ENCODE peak calls at places on chromosomes 13 and 19, in six cellular contexts. One of them, this sample, is unnamed.

GRCh38 chr19:6236310-6237291 is 43.2 kb downstream of the MLLT1 start:
- DNase-seq in neural progenitor cell: no peak
- DNase-seq in psoas muscle: peak
- DNase-seq in endodermal cell: no peak
- DNase-seq in cardiac muscle cell: no peak
- DNase-seq in astrocyte of the spinal cord: no peak
- DNase-seq in this sample: no peak

GRCh38 chr13:66489586-66489985 is 740.5 kb downstream of the PCDH9 start:
- DNase-seq in neural progenitor cell: no peak
- DNase-seq in psoas muscle: no peak
- DNase-seq in endodermal cell: no peak
- DNase-seq in cardiac muscle cell: no peak
- DNase-seq in astrocyte of the spinal cord: no peak
- DNase-seq in this sample: no peak

GRCh38 chr13:48155850-48156249 is 60.9 kb upstream of the MED4 start:
- DNase-seq in neural progenitor cell: no peak
- DNase-seq in psoas muscle: no peak
- DNase-seq in endodermal cell: no peak
- DNase-seq in cardiac muscle cell: no peak
- DNase-seq in astrocyte of the spinal cord: peak
- DNase-seq in this sample: no peak

GRCh38 chr19:47227347-47228167 is 3.4 kb downstream of the BBC3 start:
- DNase-seq in neural progenitor cell: peak
- DNase-seq in psoas muscle: peak
- DNase-seq in endodermal cell: peak
- DNase-seq in cardiac muscle cell: peak
- DNase-seq in astrocyte of the spinal cord: peak
- DNase-seq in this sample: peak

GRCh38 chr13:112730157-112730671 is 40.4 kb downstream of the ATP11A start:
- DNase-seq in neural progenitor cell: no peak
- DNase-seq in psoas muscle: peak
- DNase-seq in endodermal cell: peak
- DNase-seq in cardiac muscle cell: no peak
- DNase-seq in astrocyte of the spinal cord: no peak
- DNase-seq in this sample: no peak

GRCh38 chr19:15251749-15252397 is 19.6 kb upstream of the EPHX3 start:
- DNase-seq in neural progenitor cell: peak
- DNase-seq in psoas muscle: peak
- DNase-seq in endodermal cell: peak
- DNase-seq in cardiac muscle cell: peak
- DNase-seq in astrocyte of the spinal cord: peak
- DNase-seq in this sample: peak

GRCh38 chr13:36362251-36362650 is 16.1 kb upstream of the SPART start:
- DNase-seq in neural progenitor cell: no peak
- DNase-seq in psoas muscle: no peak
- DNase-seq in endodermal cell: no peak
- DNase-seq in cardiac muscle cell: no peak
- DNase-seq in astrocyte of the spinal cord: peak
- DNase-seq in this sample: peak

GRCh38 chr13:94596575-94596971 is 621 bp upstream of the TGDS start:
- DNase-seq in neural progenitor cell: no peak
- DNase-seq in psoas muscle: peak
- DNase-seq in endodermal cell: no peak
- DNase-seq in cardiac muscle cell: no peak
- DNase-seq in astrocyte of the spinal cord: no peak
- DNase-seq in this sample: no peak

GRCh38 chr19:7533281-7533819 is 2.2 kb upstream of the PNPLA6 start:
- DNase-seq in neural progenitor cell: peak
- DNase-seq in psoas muscle: peak
- DNase-seq in endodermal cell: peak
- DNase-seq in cardiac muscle cell: no peak
- DNase-seq in astrocyte of the spinal cord: peak
- DNase-seq in this sample: no peak

GRCh38 chr19:339262-339887 is 5.2 kb downstream of the MIER2 start:
- DNase-seq in neural progenitor cell: no peak
- DNase-seq in psoas muscle: no peak
- DNase-seq in endodermal cell: no peak
- DNase-seq in cardiac muscle cell: no peak
- DNase-seq in astrocyte of the spinal cord: peak
- DNase-seq in this sample: no peak

GRCh38 chr13:71867101-71867814 is at the start of gene DACH1:
- DNase-seq in neural progenitor cell: peak
- DNase-seq in psoas muscle: peak
- DNase-seq in endodermal cell: peak
- DNase-seq in cardiac muscle cell: peak
- DNase-seq in astrocyte of the spinal cord: peak
- DNase-seq in this sample: no peak

GRCh38 chr13:44331912-44332840 is 41.4 kb upstream of the SERP2 start:
- DNase-seq in neural progenitor cell: peak
- DNase-seq in psoas muscle: peak
- DNase-seq in endodermal cell: no peak
- DNase-seq in cardiac muscle cell: peak
- DNase-seq in astrocyte of the spinal cord: peak
- DNase-seq in this sample: peak

GRCh38 chr13:94427313-94427712 is 52.2 kb downstream of the DCT start:
- DNase-seq in neural progenitor cell: no peak
- DNase-seq in psoas muscle: no peak
- DNase-seq in endodermal cell: no peak
- DNase-seq in cardiac muscle cell: no peak
- DNase-seq in astrocyte of the spinal cord: no peak
- DNase-seq in this sample: no peak

GRCh38 chr13:104253063-104253680 is 1187.0 kb upstream of the SLC10A2 start:
- DNase-seq in neural progenitor cell: no peak
- DNase-seq in psoas muscle: no peak
- DNase-seq in endodermal cell: no peak
- DNase-seq in cardiac muscle cell: no peak
- DNase-seq in astrocyte of the spinal cord: peak
- DNase-seq in this sample: no peak

GRCh38 chr19:40365613-40366401 is 17.3 kb downstream of the PLD3 start:
- DNase-seq in neural progenitor cell: peak
- DNase-seq in psoas muscle: no peak
- DNase-seq in endodermal cell: peak
- DNase-seq in cardiac muscle cell: peak
- DNase-seq in astrocyte of the spinal cord: peak
- DNase-seq in this sample: peak

GRCh38 chr13:101474419-101474957 is 22.0 kb downstream of the ITGBL1 start:
- DNase-seq in neural progenitor cell: peak
- DNase-seq in psoas muscle: no peak
- DNase-seq in endodermal cell: peak
- DNase-seq in cardiac muscle cell: peak
- DNase-seq in astrocyte of the spinal cord: peak
- DNase-seq in this sample: peak

GRCh38 chr13:27712421-27712820 is 79.9 kb upstream of the GSX1 start:
- DNase-seq in neural progenitor cell: no peak
- DNase-seq in psoas muscle: no peak
- DNase-seq in endodermal cell: no peak
- DNase-seq in cardiac muscle cell: peak
- DNase-seq in astrocyte of the spinal cord: no peak
- DNase-seq in this sample: no peak

GRCh38 chr19:17777840-17778620 is 16.9 kb upstream of the B3GNT3 start:
- DNase-seq in neural progenitor cell: peak
- DNase-seq in psoas muscle: peak
- DNase-seq in endodermal cell: peak
- DNase-seq in cardiac muscle cell: peak
- DNase-seq in astrocyte of the spinal cord: peak
- DNase-seq in this sample: no peak

GRCh38 chr13:94825507-94825906 is 113.2 kb upstream of the SOX21 start:
- DNase-seq in neural progenitor cell: peak
- DNase-seq in psoas muscle: peak
- DNase-seq in endodermal cell: peak
- DNase-seq in cardiac muscle cell: peak
- DNase-seq in astrocyte of the spinal cord: peak
- DNase-seq in this sample: no peak

GRCh38 chr19:51131780-51132680 is 7.3 kb downstream of the SIGLEC9 start:
- DNase-seq in neural progenitor cell: peak
- DNase-seq in psoas muscle: no peak
- DNase-seq in endodermal cell: no peak
- DNase-seq in cardiac muscle cell: peak
- DNase-seq in astrocyte of the spinal cord: peak
- DNase-seq in this sample: peak

GRCh38 chr13:76542176-76542575 is 344.0 kb downstream of the KCTD12 start:
- DNase-seq in neural progenitor cell: no peak
- DNase-seq in psoas muscle: no peak
- DNase-seq in endodermal cell: no peak
- DNase-seq in cardiac muscle cell: no peak
- DNase-seq in astrocyte of the spinal cord: no peak
- DNase-seq in this sample: no peak
- H3K4me3 ChIP-seq in neural progenitor cell: no peak
- H3K4me3 ChIP-seq in psoas muscle: no peak
- H3K4me3 ChIP-seq in endodermal cell: no peak
- H3K4me3 ChIP-seq in cardiac muscle cell: no peak
- H3K4me3 ChIP-seq in astrocyte of the spinal cord: no peak
- H3K4me3 ChIP-seq in this sample: no peak

DNA sequence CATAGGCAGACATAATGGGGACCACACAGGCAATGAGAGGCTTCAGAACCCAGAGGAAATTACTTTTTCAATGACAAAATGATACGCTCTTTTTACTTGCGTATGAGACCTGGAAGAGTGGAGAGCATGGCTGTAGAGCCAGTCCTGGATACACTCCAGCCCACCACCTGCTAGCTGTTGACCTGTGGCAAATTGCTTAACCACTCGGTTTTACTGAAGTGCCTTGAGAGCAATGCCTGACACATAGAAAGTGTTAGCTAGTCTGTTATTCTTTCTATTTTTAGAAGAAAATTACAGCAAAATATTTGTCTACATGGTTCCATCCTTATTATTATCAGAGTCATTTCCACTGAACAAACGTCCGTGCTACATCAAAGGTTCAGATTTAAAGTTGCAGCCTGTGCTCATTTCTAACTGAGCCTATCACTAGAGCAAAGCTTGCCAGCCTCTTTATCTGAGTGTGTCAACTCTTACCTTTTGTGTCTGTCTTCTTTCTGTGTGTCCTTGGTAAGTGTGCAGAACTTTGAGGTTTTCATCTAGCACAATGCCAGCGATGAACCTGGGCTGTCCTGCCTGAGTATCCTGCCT is 9.6 kb upstream of the GPR183 start:
- DNase-seq in neural progenitor cell: no peak
- DNase-seq in psoas muscle: no peak
- DNase-seq in endodermal cell: no peak
- DNase-seq in cardiac muscle cell: no peak
- DNase-seq in astrocyte of the spinal cord: peak
- DNase-seq in this sample: no peak
- TF ChIP-seq CTCF in neural progenitor cell: no peak
- TF ChIP-seq CTCF in psoas muscle: no peak
- TF ChIP-seq CTCF in endodermal cell: no peak
- TF ChIP-seq CTCF in cardiac muscle cell: no peak
- TF ChIP-seq CTCF in astrocyte of the spinal cord: no peak
- TF ChIP-seq CTCF in this sample: no peak

GRCh38 chr19:3627351-3627723 is 747 bp upstream of the CACTIN start:
- DNase-seq in neural progenitor cell: peak
- DNase-seq in psoas muscle: no peak
- DNase-seq in endodermal cell: no peak
- DNase-seq in cardiac muscle cell: no peak
- DNase-seq in astrocyte of the spinal cord: no peak
- DNase-seq in this sample: no peak
- H3K4me3 ChIP-seq in neural progenitor cell: no peak
- H3K4me3 ChIP-seq in psoas muscle: peak
- H3K4me3 ChIP-seq in endodermal cell: peak
- H3K4me3 ChIP-seq in cardiac muscle cell: no peak
- H3K4me3 ChIP-seq in astrocyte of the spinal cord: no peak
- H3K4me3 ChIP-seq in this sample: peak

GRCh38 chr19:41895745-41896580 is 13.0 kb downstream of the ARHGEF1 start:
- DNase-seq in neural progenitor cell: peak
- DNase-seq in psoas muscle: no peak
- DNase-seq in endodermal cell: no peak
- DNase-seq in cardiac muscle cell: no peak
- DNase-seq in astrocyte of the spinal cord: no peak
- DNase-seq in this sample: no peak
- TF ChIP-seq CTCF in neural progenitor cell: peak
- TF ChIP-seq CTCF in psoas muscle: no peak
- TF ChIP-seq CTCF in endodermal cell: peak
- TF ChIP-seq CTCF in cardiac muscle cell: peak
- TF ChIP-seq CTCF in astrocyte of the spinal cord: peak
- TF ChIP-seq CTCF in this sample: peak

GRCh38 chr19:11479470-11480080 is 1.3 kb downstream of the ELAVL3 start:
- DNase-seq in neural progenitor cell: peak
- DNase-seq in psoas muscle: peak
- DNase-seq in endodermal cell: peak
- DNase-seq in cardiac muscle cell: peak
- DNase-seq in astrocyte of the spinal cord: no peak
- DNase-seq in this sample: no peak
- H3K4me3 ChIP-seq in neural progenitor cell: peak
- H3K4me3 ChIP-seq in psoas muscle: peak
- H3K4me3 ChIP-seq in endodermal cell: no peak
- H3K4me3 ChIP-seq in cardiac muscle cell: no peak
- H3K4me3 ChIP-seq in astrocyte of the spinal cord: no peak
- H3K4me3 ChIP-seq in this sample: no peak

DNA sequence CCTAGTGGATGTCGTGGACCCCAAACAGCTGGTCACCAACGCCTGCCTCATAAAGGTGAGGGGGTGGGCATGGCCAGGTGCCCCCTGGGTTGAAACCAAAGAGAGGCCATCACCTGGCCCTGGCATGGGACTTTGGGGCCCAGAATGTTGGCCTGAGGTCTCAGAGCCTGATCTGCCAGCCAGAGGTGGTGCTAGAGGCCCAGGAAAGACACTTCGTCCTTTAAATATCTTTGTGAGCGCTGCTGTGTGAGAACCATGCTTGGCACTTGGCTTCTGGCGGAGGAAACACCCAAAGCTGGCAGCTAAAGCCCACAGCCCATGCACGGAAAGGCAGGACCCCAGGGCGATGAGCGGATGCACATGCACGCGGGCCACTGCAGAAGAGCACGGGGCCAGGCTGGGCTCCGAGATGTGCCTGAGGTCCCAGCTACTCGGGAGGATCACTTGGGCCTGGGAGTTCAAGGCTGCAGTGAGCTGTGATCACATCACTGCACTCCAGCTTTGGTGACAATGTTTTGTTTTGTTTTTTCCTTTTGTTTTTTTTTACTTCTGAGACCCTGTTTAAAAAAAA is 4.3 kb upstream of the ADM5 start:
- DNase-seq in neural progenitor cell: no peak
- DNase-seq in psoas muscle: no peak
- DNase-seq in endodermal cell: no peak
- DNase-seq in cardiac muscle cell: no peak
- DNase-seq in astrocyte of the spinal cord: no peak
- DNase-seq in this sample: no peak
- TF ChIP-seq CTCF in neural progenitor cell: no peak
- TF ChIP-seq CTCF in psoas muscle: no peak
- TF ChIP-seq CTCF in endodermal cell: no peak
- TF ChIP-seq CTCF in cardiac muscle cell: no peak
- TF ChIP-seq CTCF in astrocyte of the spinal cord: no peak
- TF ChIP-seq CTCF in this sample: no peak

DNA sequence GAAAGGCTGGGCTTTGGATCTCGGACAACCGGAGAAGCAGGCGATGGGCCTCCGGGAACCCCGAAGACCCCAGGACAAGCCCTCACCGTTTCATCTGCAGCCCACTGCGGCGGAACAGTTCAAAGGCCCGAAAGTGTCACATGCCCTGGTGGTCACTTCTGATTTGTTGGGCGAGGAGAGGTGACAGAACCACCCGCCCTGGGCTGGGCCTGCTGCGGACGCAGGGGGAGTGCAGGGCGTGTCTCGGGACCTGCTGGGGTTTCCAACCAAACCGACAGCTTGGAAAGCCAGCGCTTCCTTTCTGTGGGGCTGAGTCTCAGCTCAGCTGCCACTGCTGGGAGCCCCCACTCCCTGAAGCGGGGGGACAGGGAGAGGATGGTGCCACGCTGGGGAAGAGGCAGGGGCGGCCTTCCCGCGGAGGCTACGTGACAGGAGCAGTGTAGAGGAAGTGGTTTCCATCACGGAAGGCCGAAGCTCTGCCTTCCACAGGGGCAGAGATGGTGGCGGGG is 22.8 kb upstream of the ZBTB7A start:
- DNase-seq in neural progenitor cell: no peak
- DNase-seq in psoas muscle: peak
- DNase-seq in endodermal cell: no peak
- DNase-seq in cardiac muscle cell: no peak
- DNase-seq in astrocyte of the spinal cord: no peak
- DNase-seq in this sample: no peak
- H3K4me3 ChIP-seq in neural progenitor cell: no peak
- H3K4me3 ChIP-seq in psoas muscle: peak
- H3K4me3 ChIP-seq in endodermal cell: no peak
- H3K4me3 ChIP-seq in cardiac muscle cell: no peak
- H3K4me3 ChIP-seq in astrocyte of the spinal cord: no peak
- H3K4me3 ChIP-seq in this sample: no peak